ENCODE peak calls at places on chromosome 4, in eight cellular contexts. One of them, this sample, is unnamed.

GRCh38 chr4:152348670-152349069 is 187.2 kb downstream of the FBXW7 start:
- DNase-seq in GM12865: no peak
- DNase-seq in upper lobe of right lung: no peak
- DNase-seq in astrocyte of the spinal cord: peak
- DNase-seq in prostate gland: no peak
- DNase-seq in CD8-positive, alpha-beta T cell: no peak
- DNase-seq in BE2C: no peak
- DNase-seq in AG04449: no peak
- DNase-seq in this sample: no peak

GRCh38 chr4:29320947-29321583 is 1399.1 kb upstream of the PCDH7 start:
- DNase-seq in BE2C: no peak
- DNase-seq in CD8-positive, alpha-beta T cell: no peak
- DNase-seq in prostate gland: no peak
- DNase-seq in GM12865: no peak
- DNase-seq in AG04449: no peak
- DNase-seq in astrocyte of the spinal cord: no peak
- DNase-seq in upper lobe of right lung: no peak
- DNase-seq in this sample: no peak

GRCh38 chr4:683982-684571 is 4.9 kb downstream of the SLC49A3 start:
- DNase-seq in AG04449: no peak
- DNase-seq in astrocyte of the spinal cord: peak
- DNase-seq in prostate gland: peak
- DNase-seq in CD8-positive, alpha-beta T cell: no peak
- DNase-seq in upper lobe of right lung: peak
- DNase-seq in GM12865: peak
- DNase-seq in BE2C: peak
- DNase-seq in this sample: no peak

GRCh38 chr4:184648220-184649025 is 824 bp downstream of the CASP3 start:
- DNase-seq in upper lobe of right lung: peak
- DNase-seq in astrocyte of the spinal cord: peak
- DNase-seq in GM12865: peak
- DNase-seq in AG04449: no peak
- DNase-seq in BE2C: peak
- DNase-seq in prostate gland: peak
- DNase-seq in CD8-positive, alpha-beta T cell: peak
- DNase-seq in this sample: peak

GRCh38 chr4:123488916-123489315 is 92.3 kb downstream of the SPRY1 start:
- DNase-seq in CD8-positive, alpha-beta T cell: no peak
- DNase-seq in AG04449: no peak
- DNase-seq in GM12865: peak
- DNase-seq in prostate gland: no peak
- DNase-seq in BE2C: no peak
- DNase-seq in astrocyte of the spinal cord: peak
- DNase-seq in upper lobe of right lung: no peak
- DNase-seq in this sample: no peak

GRCh38 chr4:111847256-111848108 is 297.8 kb upstream of the FAM241A start:
- DNase-seq in BE2C: no peak
- DNase-seq in prostate gland: no peak
- DNase-seq in GM12865: no peak
- DNase-seq in CD8-positive, alpha-beta T cell: no peak
- DNase-seq in astrocyte of the spinal cord: no peak
- DNase-seq in upper lobe of right lung: no peak
- DNase-seq in AG04449: no peak
- DNase-seq in this sample: no peak

GRCh38 chr4:124123181-124123580 is 589.4 kb downstream of the ANKRD50 start:
- DNase-seq in CD8-positive, alpha-beta T cell: no peak
- DNase-seq in astrocyte of the spinal cord: no peak
- DNase-seq in upper lobe of right lung: no peak
- DNase-seq in prostate gland: no peak
- DNase-seq in AG04449: no peak
- DNase-seq in GM12865: no peak
- DNase-seq in BE2C: no peak
- DNase-seq in this sample: no peak

GRCh38 chr4:136967069-136967468 is 565.2 kb downstream of the PCDH18 start:
- DNase-seq in CD8-positive, alpha-beta T cell: no peak
- DNase-seq in AG04449: no peak
- DNase-seq in astrocyte of the spinal cord: no peak
- DNase-seq in prostate gland: no peak
- DNase-seq in GM12865: no peak
- DNase-seq in BE2C: no peak
- DNase-seq in upper lobe of right lung: no peak
- DNase-seq in this sample: no peak

GRCh38 chr4:55475394-55476243 is 71.1 kb downstream of the CLOCK start:
- DNase-seq in prostate gland: no peak
- DNase-seq in CD8-positive, alpha-beta T cell: no peak
- DNase-seq in upper lobe of right lung: no peak
- DNase-seq in astrocyte of the spinal cord: peak
- DNase-seq in AG04449: peak
- DNase-seq in BE2C: no peak
- DNase-seq in GM12865: peak
- DNase-seq in this sample: no peak

GRCh38 chr4:61572160-61572559 is 372.0 kb downstream of the ADGRL3 start:
- DNase-seq in AG04449: no peak
- DNase-seq in GM12865: no peak
- DNase-seq in prostate gland: no peak
- DNase-seq in CD8-positive, alpha-beta T cell: no peak
- DNase-seq in BE2C: no peak
- DNase-seq in astrocyte of the spinal cord: peak
- DNase-seq in upper lobe of right lung: no peak
- DNase-seq in this sample: no peak

GRCh38 chr4:11625206-11625605 is 196.5 kb upstream of the HS3ST1 start:
- DNase-seq in CD8-positive, alpha-beta T cell: no peak
- DNase-seq in astrocyte of the spinal cord: no peak
- DNase-seq in upper lobe of right lung: no peak
- DNase-seq in BE2C: no peak
- DNase-seq in GM12865: no peak
- DNase-seq in prostate gland: no peak
- DNase-seq in AG04449: no peak
- DNase-seq in this sample: no peak

GRCh38 chr4:36363024-36363423 is 81.6 kb downstream of the DTHD1 start:
- DNase-seq in astrocyte of the spinal cord: peak
- DNase-seq in AG04449: no peak
- DNase-seq in CD8-positive, alpha-beta T cell: no peak
- DNase-seq in GM12865: no peak
- DNase-seq in upper lobe of right lung: no peak
- DNase-seq in BE2C: no peak
- DNase-seq in prostate gland: no peak
- DNase-seq in this sample: no peak

GRCh38 chr4:94976371-94977011 is 218.7 kb downstream of the BMPR1B start:
- DNase-seq in prostate gland: no peak
- DNase-seq in GM12865: no peak
- DNase-seq in upper lobe of right lung: no peak
- DNase-seq in BE2C: peak
- DNase-seq in AG04449: no peak
- DNase-seq in astrocyte of the spinal cord: peak
- DNase-seq in CD8-positive, alpha-beta T cell: no peak
- DNase-seq in this sample: no peak

GRCh38 chr4:167652267-167652666 is 418.0 kb upstream of the SPOCK3 start:
- DNase-seq in astrocyte of the spinal cord: no peak
- DNase-seq in upper lobe of right lung: no peak
- DNase-seq in CD8-positive, alpha-beta T cell: no peak
- DNase-seq in BE2C: no peak
- DNase-seq in GM12865: no peak
- DNase-seq in AG04449: no peak
- DNase-seq in prostate gland: no peak
- DNase-seq in this sample: no peak

GRCh38 chr4:138938371-138938699 is 77.2 kb upstream of the NOCT start:
- DNase-seq in BE2C: no peak
- DNase-seq in astrocyte of the spinal cord: peak
- DNase-seq in GM12865: peak
- DNase-seq in CD8-positive, alpha-beta T cell: no peak
- DNase-seq in prostate gland: no peak
- DNase-seq in upper lobe of right lung: no peak
- DNase-seq in AG04449: no peak
- DNase-seq in this sample: no peak

GRCh38 chr4:81555489-81555888 is 83.8 kb upstream of the RASGEF1B start:
- DNase-seq in prostate gland: peak
- DNase-seq in GM12865: no peak
- DNase-seq in astrocyte of the spinal cord: no peak
- DNase-seq in upper lobe of right lung: no peak
- DNase-seq in BE2C: no peak
- DNase-seq in AG04449: no peak
- DNase-seq in CD8-positive, alpha-beta T cell: no peak
- DNase-seq in this sample: no peak

GRCh38 chr4:37836838-37837413 is 10.4 kb downstream of the PGM2 start:
- DNase-seq in CD8-positive, alpha-beta T cell: no peak
- DNase-seq in BE2C: no peak
- DNase-seq in prostate gland: no peak
- DNase-seq in AG04449: no peak
- DNase-seq in astrocyte of the spinal cord: no peak
- DNase-seq in upper lobe of right lung: no peak
- DNase-seq in GM12865: no peak
- DNase-seq in this sample: no peak

GRCh38 chr4:4216668-4217067 is 10.1 kb downstream of the OTOP1 start:
- DNase-seq in AG04449: no peak
- DNase-seq in BE2C: no peak
- DNase-seq in upper lobe of right lung: no peak
- DNase-seq in astrocyte of the spinal cord: peak
- DNase-seq in prostate gland: no peak
- DNase-seq in CD8-positive, alpha-beta T cell: no peak
- DNase-seq in GM12865: no peak
- DNase-seq in this sample: no peak

GRCh38 chr4:55170462-55170861 is 45.1 kb upstream of the KDR start:
- DNase-seq in upper lobe of right lung: no peak
- DNase-seq in AG04449: no peak
- DNase-seq in BE2C: no peak
- DNase-seq in GM12865: no peak
- DNase-seq in CD8-positive, alpha-beta T cell: no peak
- DNase-seq in prostate gland: no peak
- DNase-seq in astrocyte of the spinal cord: no peak
- DNase-seq in this sample: no peak

GRCh38 chr4:7571736-7572135 is 137.0 kb upstream of the PSAPL1 start:
- DNase-seq in upper lobe of right lung: no peak
- DNase-seq in astrocyte of the spinal cord: no peak
- DNase-seq in AG04449: no peak
- DNase-seq in GM12865: no peak
- DNase-seq in BE2C: no peak
- DNase-seq in CD8-positive, alpha-beta T cell: no peak
- DNase-seq in prostate gland: no peak
- DNase-seq in this sample: no peak

GRCh38 chr4:150960818-150961217 is 54.3 kb downstream of the LRBA start:
- DNase-seq in prostate gland: no peak
- DNase-seq in upper lobe of right lung: no peak
- DNase-seq in GM12865: peak
- DNase-seq in AG04449: no peak
- DNase-seq in astrocyte of the spinal cord: no peak
- DNase-seq in BE2C: peak
- DNase-seq in CD8-positive, alpha-beta T cell: peak
- DNase-seq in this sample: no peak

DNA sequence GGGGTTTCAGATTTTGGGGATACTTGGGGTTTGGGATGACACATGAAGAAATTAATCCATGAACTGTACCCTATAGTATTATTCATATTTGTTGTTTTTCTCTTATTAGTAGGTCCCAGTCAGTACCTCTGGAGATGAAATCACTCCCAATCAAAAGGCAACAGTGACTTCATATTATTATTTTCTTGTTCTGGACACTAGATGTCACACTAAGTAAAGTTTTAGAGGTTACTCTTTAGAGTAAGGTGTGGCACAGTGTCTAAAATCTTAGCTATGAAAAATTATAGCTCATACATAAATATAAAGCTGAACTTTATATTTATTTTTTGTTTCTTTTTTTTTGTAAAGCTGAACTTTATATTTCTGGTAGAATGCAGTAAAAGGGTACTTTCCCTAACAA is 35.1 kb downstream of the FAM114A1 start:
- DNase-seq in upper lobe of right lung: no peak
- DNase-seq in GM12865: peak
- DNase-seq in prostate gland: no peak
- DNase-seq in astrocyte of the spinal cord: peak
- DNase-seq in CD8-positive, alpha-beta T cell: no peak
- DNase-seq in AG04449: no peak
- DNase-seq in BE2C: no peak
- DNase-seq in this sample: no peak
- TF ChIP-seq CTCF in upper lobe of right lung: peak
- TF ChIP-seq CTCF in GM12865: peak
- TF ChIP-seq CTCF in prostate gland: no peak
- TF ChIP-seq CTCF in astrocyte of the spinal cord: no peak
- TF ChIP-seq CTCF in CD8-positive, alpha-beta T cell: peak
- TF ChIP-seq CTCF in AG04449: no peak
- TF ChIP-seq CTCF in BE2C: peak
- TF ChIP-seq CTCF in this sample: peak

GRCh38 chr4:105196523-105197145 is 50.0 kb downstream of the TET2 start:
- DNase-seq in astrocyte of the spinal cord: peak
- DNase-seq in AG04449: no peak
- DNase-seq in prostate gland: no peak
- DNase-seq in BE2C: no peak
- DNase-seq in upper lobe of right lung: no peak
- DNase-seq in CD8-positive, alpha-beta T cell: no peak
- DNase-seq in GM12865: peak
- DNase-seq in this sample: no peak
- TF ChIP-seq CTCF in astrocyte of the spinal cord: peak
- TF ChIP-seq CTCF in AG04449: peak
- TF ChIP-seq CTCF in prostate gland: no peak
- TF ChIP-seq CTCF in BE2C: peak
- TF ChIP-seq CTCF in upper lobe of right lung: peak
- TF ChIP-seq CTCF in CD8-positive, alpha-beta T cell: no peak
- TF ChIP-seq CTCF in GM12865: no peak
- TF ChIP-seq CTCF in this sample: no peak

GRCh38 chr4:3207531-3208037 is 41.4 kb upstream of the MSANTD1 start:
- DNase-seq in CD8-positive, alpha-beta T cell: no peak
- DNase-seq in AG04449: no peak
- DNase-seq in prostate gland: no peak
- DNase-seq in upper lobe of right lung: no peak
- DNase-seq in GM12865: no peak
- DNase-seq in astrocyte of the spinal cord: no peak
- DNase-seq in BE2C: no peak
- DNase-seq in this sample: no peak
- TF ChIP-seq CTCF in CD8-positive, alpha-beta T cell: no peak
- TF ChIP-seq CTCF in AG04449: no peak
- TF ChIP-seq CTCF in prostate gland: no peak
- TF ChIP-seq CTCF in upper lobe of right lung: peak
- TF ChIP-seq CTCF in GM12865: no peak
- TF ChIP-seq CTCF in astrocyte of the spinal cord: no peak
- TF ChIP-seq CTCF in BE2C: peak
- TF ChIP-seq CTCF in this sample: no peak

GRCh38 chr4:40608628-40609027 is 21.0 kb downstream of the RBM47 start:
- DNase-seq in BE2C: peak
- DNase-seq in upper lobe of right lung: no peak
- DNase-seq in prostate gland: no peak
- DNase-seq in astrocyte of the spinal cord: no peak
- DNase-seq in AG04449: peak
- DNase-seq in CD8-positive, alpha-beta T cell: no peak
- DNase-seq in GM12865: no peak
- DNase-seq in this sample: no peak

GRCh38 chr4:40613456-40613855 is 16.2 kb downstream of the RBM47 start:
- DNase-seq in astrocyte of the spinal cord: peak
- DNase-seq in BE2C: no peak
- DNase-seq in upper lobe of right lung: no peak
- DNase-seq in AG04449: peak
- DNase-seq in prostate gland: no peak
- DNase-seq in GM12865: no peak
- DNase-seq in CD8-positive, alpha-beta T cell: no peak
- DNase-seq in this sample: no peak

GRCh38 chr4:40612831-40613230 is 16.8 kb downstream of the RBM47 start:
- DNase-seq in AG04449: no peak
- DNase-seq in CD8-positive, alpha-beta T cell: no peak
- DNase-seq in upper lobe of right lung: no peak
- DNase-seq in BE2C: no peak
- DNase-seq in astrocyte of the spinal cord: no peak
- DNase-seq in prostate gland: peak
- DNase-seq in GM12865: no peak
- DNase-seq in this sample: no peak

GRCh38 chr4:40617903-40618302 is 11.8 kb downstream of the RBM47 start:
- DNase-seq in BE2C: no peak
- DNase-seq in CD8-positive, alpha-beta T cell: no peak
- DNase-seq in prostate gland: no peak
- DNase-seq in upper lobe of right lung: no peak
- DNase-seq in GM12865: no peak
- DNase-seq in AG04449: no peak
- DNase-seq in astrocyte of the spinal cord: no peak
- DNase-seq in this sample: no peak

GRCh38 chr4:40614031-40614430 is 15.6 kb downstream of the RBM47 start:
- DNase-seq in prostate gland: no peak
- DNase-seq in GM12865: no peak
- DNase-seq in BE2C: no peak
- DNase-seq in astrocyte of the spinal cord: no peak
- DNase-seq in upper lobe of right lung: no peak
- DNase-seq in CD8-positive, alpha-beta T cell: no peak
- DNase-seq in AG04449: no peak
- DNase-seq in this sample: no peak
- TF ChIP-seq CTCF in prostate gland: no peak
- TF ChIP-seq CTCF in GM12865: no peak
- TF ChIP-seq CTCF in BE2C: no peak
- TF ChIP-seq CTCF in astrocyte of the spinal cord: no peak
- TF ChIP-seq CTCF in upper lobe of right lung: no peak
- TF ChIP-seq CTCF in CD8-positive, alpha-beta T cell: no peak
- TF ChIP-seq CTCF in AG04449: no peak
- TF ChIP-seq CTCF in this sample: no peak

This sample was measured in activated B cell treated with CpG ODN at 0.5 μM for 24 hours.